ENCODE peak calls at places on chromosomes 5 and 9, in ten cellular contexts. One of them, this sample, is unnamed.

GRCh38 chr9:108720191-108720642 is 135.6 kb downstream of the ACTL7B start:
- DNase-seq in mesendoderm: no peak
- DNase-seq in aorta: no peak
- DNase-seq in transverse colon: no peak
- DNase-seq in SJSA1: no peak
- DNase-seq in WERI-Rb-1: no peak
- DNase-seq in uterus: no peak
- DNase-seq in colonic mucosa: no peak
- DNase-seq in heart right ventricle: no peak
- DNase-seq in psoas muscle: no peak
- DNase-seq in this sample: no peak

GRCh38 chr5:55538621-55539020 is 3.9 kb upstream of the PLPP1 start:
- DNase-seq in mesendoderm: no peak
- DNase-seq in aorta: no peak
- DNase-seq in transverse colon: no peak
- DNase-seq in SJSA1: no peak
- DNase-seq in WERI-Rb-1: no peak
- DNase-seq in uterus: no peak
- DNase-seq in colonic mucosa: no peak
- DNase-seq in heart right ventricle: no peak
- DNase-seq in psoas muscle: no peak
- DNase-seq in this sample: no peak

GRCh38 chr5:32583582-32584232 is 1.6 kb upstream of the SUB1 start:
- DNase-seq in mesendoderm: peak
- DNase-seq in aorta: no peak
- DNase-seq in transverse colon: peak
- DNase-seq in SJSA1: no peak
- DNase-seq in WERI-Rb-1: no peak
- DNase-seq in uterus: no peak
- DNase-seq in colonic mucosa: no peak
- DNase-seq in heart right ventricle: no peak
- DNase-seq in psoas muscle: no peak
- DNase-seq in this sample: no peak

GRCh38 chr5:1428107-1428506 is 17.1 kb downstream of the SLC6A3 start:
- DNase-seq in mesendoderm: no peak
- DNase-seq in aorta: no peak
- DNase-seq in transverse colon: no peak
- DNase-seq in SJSA1: no peak
- DNase-seq in WERI-Rb-1: no peak
- DNase-seq in uterus: no peak
- DNase-seq in colonic mucosa: no peak
- DNase-seq in heart right ventricle: no peak
- DNase-seq in psoas muscle: no peak
- DNase-seq in this sample: no peak

GRCh38 chr5:169121631-169122420 is 179.1 kb downstream of the SLIT3 start:
- DNase-seq in mesendoderm: no peak
- DNase-seq in aorta: no peak
- DNase-seq in transverse colon: no peak
- DNase-seq in SJSA1: no peak
- DNase-seq in WERI-Rb-1: no peak
- DNase-seq in uterus: no peak
- DNase-seq in colonic mucosa: no peak
- DNase-seq in heart right ventricle: no peak
- DNase-seq in psoas muscle: no peak
- DNase-seq in this sample: no peak

GRCh38 chr5:124394700-124395099 is 351.7 kb downstream of the ZNF608 start:
- DNase-seq in mesendoderm: no peak
- DNase-seq in aorta: no peak
- DNase-seq in transverse colon: no peak
- DNase-seq in SJSA1: no peak
- DNase-seq in WERI-Rb-1: peak
- DNase-seq in uterus: no peak
- DNase-seq in colonic mucosa: no peak
- DNase-seq in heart right ventricle: no peak
- DNase-seq in psoas muscle: no peak
- DNase-seq in this sample: no peak

GRCh38 chr9:83642784-83643183 is 19.8 kb downstream of the IDNK start:
- DNase-seq in mesendoderm: no peak
- DNase-seq in aorta: no peak
- DNase-seq in transverse colon: no peak
- DNase-seq in SJSA1: no peak
- DNase-seq in WERI-Rb-1: no peak
- DNase-seq in uterus: no peak
- DNase-seq in colonic mucosa: no peak
- DNase-seq in heart right ventricle: no peak
- DNase-seq in psoas muscle: no peak
- DNase-seq in this sample: no peak

GRCh38 chr5:111747336-111747735 is 9.7 kb downstream of the NREP start:
- DNase-seq in mesendoderm: no peak
- DNase-seq in aorta: no peak
- DNase-seq in transverse colon: no peak
- DNase-seq in SJSA1: no peak
- DNase-seq in WERI-Rb-1: no peak
- DNase-seq in uterus: no peak
- DNase-seq in colonic mucosa: no peak
- DNase-seq in heart right ventricle: no peak
- DNase-seq in psoas muscle: no peak
- DNase-seq in this sample: no peak

GRCh38 chr9:106862946-106863740 is at the start of gene ZNF462:
- DNase-seq in mesendoderm: peak
- DNase-seq in aorta: peak
- DNase-seq in transverse colon: peak
- DNase-seq in SJSA1: peak
- DNase-seq in WERI-Rb-1: peak
- DNase-seq in uterus: peak
- DNase-seq in colonic mucosa: peak
- DNase-seq in heart right ventricle: peak
- DNase-seq in psoas muscle: peak
- DNase-seq in this sample: peak

GRCh38 chr9:2729721-2730120 is 12.4 kb downstream of the KCNV2 start:
- DNase-seq in mesendoderm: no peak
- DNase-seq in aorta: no peak
- DNase-seq in transverse colon: no peak
- DNase-seq in SJSA1: no peak
- DNase-seq in WERI-Rb-1: no peak
- DNase-seq in uterus: no peak
- DNase-seq in colonic mucosa: no peak
- DNase-seq in heart right ventricle: no peak
- DNase-seq in psoas muscle: no peak
- DNase-seq in this sample: no peak

GRCh38 chr5:132813599-132814440 is 718 bp downstream of the SOWAHA start:
- DNase-seq in mesendoderm: peak
- DNase-seq in aorta: no peak
- DNase-seq in transverse colon: peak
- DNase-seq in SJSA1: peak
- DNase-seq in WERI-Rb-1: peak
- DNase-seq in uterus: no peak
- DNase-seq in colonic mucosa: peak
- DNase-seq in heart right ventricle: no peak
- DNase-seq in psoas muscle: peak
- DNase-seq in this sample: no peak

GRCh38 chr5:72531496-72532190 is 24.4 kb upstream of the ZNF366 start:
- DNase-seq in mesendoderm: no peak
- DNase-seq in aorta: no peak
- DNase-seq in transverse colon: no peak
- DNase-seq in SJSA1: no peak
- DNase-seq in WERI-Rb-1: no peak
- DNase-seq in uterus: no peak
- DNase-seq in colonic mucosa: no peak
- DNase-seq in heart right ventricle: no peak
- DNase-seq in psoas muscle: no peak
- DNase-seq in this sample: no peak
- H3K27ac ChIP-seq in mesendoderm: no peak
- H3K27ac ChIP-seq in aorta: no peak
- H3K27ac ChIP-seq in transverse colon: no peak
- H3K27ac ChIP-seq in SJSA1: no peak
- H3K27ac ChIP-seq in WERI-Rb-1: no peak
- H3K27ac ChIP-seq in uterus: no peak
- H3K27ac ChIP-seq in colonic mucosa: no peak
- H3K27ac ChIP-seq in heart right ventricle: no peak
- H3K27ac ChIP-seq in psoas muscle: no peak
- H3K27ac ChIP-seq in this sample: no peak

DNA sequence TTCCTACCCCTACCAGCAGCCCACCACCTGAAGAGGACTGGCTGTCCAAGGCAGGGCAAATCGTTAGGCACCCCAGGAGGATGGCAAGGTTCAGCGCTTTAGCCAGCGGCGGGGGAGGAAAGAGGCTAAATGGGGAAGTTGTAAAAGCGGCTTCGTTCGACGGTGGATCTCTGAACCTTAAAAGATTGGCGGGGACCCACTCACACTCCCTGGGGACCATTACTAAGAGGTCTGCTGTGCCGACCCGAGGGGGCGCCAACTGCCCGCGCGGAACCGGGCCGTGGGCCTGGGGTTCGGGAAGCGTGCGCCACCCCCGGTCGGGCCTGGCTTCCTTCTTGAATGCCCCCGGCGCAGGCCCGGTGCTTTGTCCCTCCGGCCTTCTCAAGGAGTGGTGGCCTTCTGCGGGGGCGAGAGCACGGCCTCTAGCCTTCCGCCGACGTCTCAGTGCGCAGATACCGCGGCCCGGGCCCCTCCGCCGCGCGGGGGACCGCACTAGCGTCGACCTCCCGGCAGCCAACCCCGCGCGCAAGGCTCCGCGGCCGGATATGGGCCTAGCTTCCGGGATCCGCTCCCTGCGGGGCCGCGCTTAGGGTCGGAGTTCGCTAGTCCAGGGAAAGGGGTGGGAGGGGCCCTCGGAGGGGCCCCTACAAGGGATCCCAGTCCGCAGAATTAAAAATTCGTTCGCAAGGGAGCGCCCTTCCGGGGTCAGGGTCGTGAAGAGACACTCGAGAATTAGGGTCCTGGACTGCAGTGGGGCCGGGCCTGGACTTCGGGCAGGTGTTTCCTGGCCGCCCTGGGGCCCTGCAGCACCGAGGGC is 10.5 kb downstream of the NR2F1-AS1 start:
- DNase-seq in mesendoderm: no peak
- DNase-seq in aorta: no peak
- DNase-seq in transverse colon: no peak
- DNase-seq in SJSA1: no peak
- DNase-seq in WERI-Rb-1: no peak
- DNase-seq in uterus: no peak
- DNase-seq in colonic mucosa: no peak
- DNase-seq in heart right ventricle: no peak
- DNase-seq in psoas muscle: peak
- DNase-seq in this sample: no peak
- H3K4me3 ChIP-seq in mesendoderm: no peak
- H3K4me3 ChIP-seq in aorta: no peak
- H3K4me3 ChIP-seq in transverse colon: no peak
- H3K4me3 ChIP-seq in SJSA1: no peak
- H3K4me3 ChIP-seq in WERI-Rb-1: no peak
- H3K4me3 ChIP-seq in uterus: no peak
- H3K4me3 ChIP-seq in colonic mucosa: peak
- H3K4me3 ChIP-seq in heart right ventricle: peak
- H3K4me3 ChIP-seq in psoas muscle: peak
- H3K4me3 ChIP-seq in this sample: no peak

DNA sequence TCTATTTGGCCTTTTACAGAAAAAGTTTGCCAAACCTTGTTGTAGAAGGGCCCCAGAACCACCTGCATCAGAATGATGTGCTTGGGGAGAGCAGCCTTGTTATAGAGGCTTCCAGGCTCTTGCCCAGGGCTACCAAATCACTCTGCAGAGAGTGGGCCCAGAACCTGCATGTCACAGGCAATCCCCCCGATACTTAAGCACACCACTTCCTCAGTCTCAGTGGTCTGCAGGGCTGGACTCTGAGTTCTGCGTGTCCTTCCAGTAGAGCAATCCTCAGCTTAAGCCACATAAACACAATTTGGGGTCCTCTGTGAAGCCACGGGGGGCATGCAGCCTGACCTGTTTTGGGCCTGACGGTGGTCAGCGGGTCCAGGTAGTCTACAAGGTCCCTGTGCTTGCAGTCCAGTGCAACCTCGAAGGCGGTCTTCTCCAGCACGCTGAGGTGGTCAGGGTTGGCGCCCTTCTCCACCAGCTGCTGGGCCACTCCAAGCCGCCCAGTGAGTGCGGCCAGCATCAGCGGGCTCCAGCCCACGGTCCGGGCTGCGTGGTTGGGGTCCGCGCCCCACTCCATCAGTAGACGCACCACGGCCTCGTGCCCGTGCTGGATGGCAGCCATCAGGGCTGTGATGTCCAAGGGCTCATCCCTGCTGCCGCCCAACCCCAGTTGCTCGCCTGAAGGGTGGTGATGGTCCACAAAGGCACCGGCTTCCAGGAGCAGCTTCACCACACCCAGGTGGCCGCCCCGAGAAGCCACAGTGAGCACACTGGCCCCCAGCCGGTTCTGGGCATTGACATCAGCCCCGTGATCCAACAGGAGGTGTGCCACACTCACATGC is 6.4 kb downstream of the ANKS6 start:
- DNase-seq in mesendoderm: no peak
- DNase-seq in aorta: no peak
- DNase-seq in transverse colon: no peak
- DNase-seq in SJSA1: no peak
- DNase-seq in WERI-Rb-1: no peak
- DNase-seq in uterus: no peak
- DNase-seq in colonic mucosa: no peak
- DNase-seq in heart right ventricle: no peak
- DNase-seq in psoas muscle: no peak
- DNase-seq in this sample: no peak
- H3K27ac ChIP-seq in mesendoderm: no peak
- H3K27ac ChIP-seq in aorta: no peak
- H3K27ac ChIP-seq in transverse colon: no peak
- H3K27ac ChIP-seq in SJSA1: no peak
- H3K27ac ChIP-seq in WERI-Rb-1: no peak
- H3K27ac ChIP-seq in uterus: no peak
- H3K27ac ChIP-seq in colonic mucosa: no peak
- H3K27ac ChIP-seq in heart right ventricle: no peak
- H3K27ac ChIP-seq in psoas muscle: no peak
- H3K27ac ChIP-seq in this sample: no peak

GRCh38 chr9:133275105-133276000 is at the start of gene ABO:
- DNase-seq in mesendoderm: peak
- DNase-seq in aorta: no peak
- DNase-seq in transverse colon: peak
- DNase-seq in SJSA1: no peak
- DNase-seq in WERI-Rb-1: peak
- DNase-seq in uterus: no peak
- DNase-seq in colonic mucosa: peak
- DNase-seq in heart right ventricle: peak
- DNase-seq in psoas muscle: no peak
- DNase-seq in this sample: no peak

GRCh38 chr9:133276001-133276884 is 1.2 kb upstream of the ABO start:
- DNase-seq in mesendoderm: no peak
- DNase-seq in aorta: no peak
- DNase-seq in transverse colon: peak
- DNase-seq in SJSA1: no peak
- DNase-seq in WERI-Rb-1: no peak
- DNase-seq in uterus: no peak
- DNase-seq in colonic mucosa: no peak
- DNase-seq in heart right ventricle: no peak
- DNase-seq in psoas muscle: no peak
- DNase-seq in this sample: no peak

GRCh38 chr9:133273819-133274218 is 1.2 kb downstream of the ABO start:
- DNase-seq in mesendoderm: no peak
- DNase-seq in aorta: no peak
- DNase-seq in transverse colon: peak
- DNase-seq in SJSA1: no peak
- DNase-seq in WERI-Rb-1: no peak
- DNase-seq in uterus: no peak
- DNase-seq in colonic mucosa: peak
- DNase-seq in heart right ventricle: no peak
- DNase-seq in psoas muscle: no peak
- DNase-seq in this sample: no peak

GRCh38 chr9:133273098-133273497 is 1.9 kb downstream of the ABO start:
- DNase-seq in mesendoderm: no peak
- DNase-seq in aorta: no peak
- DNase-seq in transverse colon: no peak
- DNase-seq in SJSA1: no peak
- DNase-seq in WERI-Rb-1: no peak
- DNase-seq in uterus: no peak
- DNase-seq in colonic mucosa: no peak
- DNase-seq in heart right ventricle: no peak
- DNase-seq in psoas muscle: no peak
- DNase-seq in this sample: no peak

GRCh38 chr9:133274236-133275104 is 531 bp downstream of the ABO start:
- DNase-seq in mesendoderm: no peak
- DNase-seq in aorta: peak
- DNase-seq in transverse colon: no peak
- DNase-seq in SJSA1: no peak
- DNase-seq in WERI-Rb-1: no peak
- DNase-seq in uterus: no peak
- DNase-seq in colonic mucosa: no peak
- DNase-seq in heart right ventricle: no peak
- DNase-seq in psoas muscle: no peak
- DNase-seq in this sample: no peak
- H3K4me3 ChIP-seq in mesendoderm: no peak
- H3K4me3 ChIP-seq in aorta: no peak
- H3K4me3 ChIP-seq in transverse colon: peak
- H3K4me3 ChIP-seq in SJSA1: no peak
- H3K4me3 ChIP-seq in WERI-Rb-1: no peak
- H3K4me3 ChIP-seq in uterus: peak
- H3K4me3 ChIP-seq in colonic mucosa: peak
- H3K4me3 ChIP-seq in heart right ventricle: peak
- H3K4me3 ChIP-seq in psoas muscle: peak
- H3K4me3 ChIP-seq in this sample: peak